ENCODE peak calls at places on chromosomes 5 and 9, in ten cellular contexts. Z is MM.1S; S is uterus; H is CD4-positive, CD25-positive, alpha-beta regulatory T cell; A is neural progenitor cell; W is colonic mucosa; K is naive thymus-derived CD4-positive, alpha-beta T cell; R is tibial nerve; O is ovary; G is prostate gland. Q is an unnamed sample.

GRCh38 chr5:124126504-124127240 is 614.7 kb downstream of the CSNK1G3 start:
- DNase-seq in Z (no peak), S (no peak), H (no peak), A (no peak), W (no peak), K (no peak), R (no peak), O (no peak), G (no peak), Q (no peak)

GRCh38 chr9:37405350-37405749 is 17.1 kb upstream of the GRHPR start:
- DNase-seq in Z (no peak), S (no peak), H (no peak), A (no peak), W (no peak), K (no peak), R (no peak), O (no peak), G (no peak), Q (no peak)

GRCh38 chr5:156402387-156402921 is 75.5 kb downstream of the SGCD start:
- DNase-seq in Z (peak; percentile 10), S (no peak), H (peak; percentile 22), A (peak; percentile 70), W (no peak), K (no peak), R (no peak), O (no peak), G (no peak), Q (peak; percentile 85)

GRCh38 chr5:145941096-145941676 is 4.8 kb downstream of the SH3RF2 start:
- DNase-seq in Z (no peak), S (no peak), H (no peak), A (no peak), W (peak; percentile 32), K (no peak), R (no peak), O (no peak), G (no peak), Q (no peak)

GRCh38 chr9:35760651-35761050 is 6.6 kb upstream of the MSMP start:
- DNase-seq in Z (no peak), S (no peak), H (no peak), A (no peak), W (peak; percentile 60), K (no peak), R (no peak), O (no peak), G (no peak), Q (no peak)

GRCh38 chr5:124527220-124527991 is 219.0 kb downstream of the ZNF608 start:
- DNase-seq in Z (no peak), S (no peak), H (no peak), A (peak; percentile 39), W (peak; percentile 59), K (no peak), R (no peak), O (peak; percentile 10), G (no peak), Q (no peak)

GRCh38 chr9:87687207-87687606 is 38.7 kb upstream of the CTSL start:
- DNase-seq in Z (no peak), S (no peak), H (no peak), A (no peak), W (no peak), K (no peak), R (no peak), O (no peak), G (no peak), Q (no peak)

GRCh38 chr5:175226506-175226905 is 217.5 kb downstream of the DRD1 start:
- DNase-seq in Z (no peak), S (no peak), H (no peak), A (no peak), W (no peak), K (no peak), R (no peak), O (no peak), G (no peak), Q (no peak)

GRCh38 chr5:54017580-54017979 is 292.8 kb downstream of the ARL15 start:
- DNase-seq in Z (no peak), S (no peak), H (no peak), A (peak; percentile 58), W (no peak), K (no peak), R (no peak), O (no peak), G (no peak), Q (no peak)

GRCh38 chr5:179608131-179608581 is 15.3 kb downstream of the HNRNPH1 start:
- DNase-seq in Z (peak; percentile 72), S (no peak), H (no peak), A (no peak), W (no peak), K (peak; percentile 44), R (no peak), O (no peak), G (no peak), Q (peak; percentile 34)

GRCh38 chr9:113589890-113590289 is 126.4 kb downstream of the RGS3 start:
- DNase-seq in Z (no peak), S (no peak), H (no peak), A (no peak), W (no peak), K (no peak), R (no peak), O (no peak), G (no peak), Q (no peak)

GRCh38 chr5:14665949-14666741 is 1.6 kb downstream of the OTULIN start:
- DNase-seq in Z (peak; percentile 79), S (no peak), H (peak; percentile 47), A (peak; percentile 29), W (peak; percentile 50), K (peak; percentile 30), R (no peak), O (no peak), G (peak; percentile 43), Q (peak; percentile 64)

GRCh38 chr9:112553256-112553826 is 66.7 kb downstream of the KIAA1958 start:
- DNase-seq in Z (no peak), S (no peak), H (no peak), A (no peak), W (no peak), K (no peak), R (no peak), O (no peak), G (no peak), Q (no peak)

GRCh38 chr5:180090769-180091546 is 19.4 kb upstream of the RNF130 start:
- DNase-seq in Z (peak; percentile 63), S (no peak), H (no peak), A (peak; percentile 78), W (peak; percentile 57), K (no peak), R (no peak), O (no peak), G (peak; percentile 34), Q (no peak)

GRCh38 chr5:59328801-59329296 is 564.7 kb downstream of the PDE4D start:
- DNase-seq in Z (no peak), S (no peak), H (no peak), A (no peak), W (no peak), K (no peak), R (no peak), O (no peak), G (no peak), Q (no peak)

GRCh38 chr9:100084734-100085133 is 14.1 kb downstream of the ERP44 start:
- DNase-seq in Z (peak; percentile 88), S (no peak), H (no peak), A (no peak), W (no peak), K (no peak), R (no peak), O (no peak), G (no peak), Q (no peak)

GRCh38 chr5:39580702-39581498 is 156.1 kb upstream of the DAB2 start:
- DNase-seq in Z (no peak), S (no peak), H (no peak), A (no peak), W (no peak), K (no peak), R (no peak), O (no peak), G (no peak), Q (no peak)

DNA sequence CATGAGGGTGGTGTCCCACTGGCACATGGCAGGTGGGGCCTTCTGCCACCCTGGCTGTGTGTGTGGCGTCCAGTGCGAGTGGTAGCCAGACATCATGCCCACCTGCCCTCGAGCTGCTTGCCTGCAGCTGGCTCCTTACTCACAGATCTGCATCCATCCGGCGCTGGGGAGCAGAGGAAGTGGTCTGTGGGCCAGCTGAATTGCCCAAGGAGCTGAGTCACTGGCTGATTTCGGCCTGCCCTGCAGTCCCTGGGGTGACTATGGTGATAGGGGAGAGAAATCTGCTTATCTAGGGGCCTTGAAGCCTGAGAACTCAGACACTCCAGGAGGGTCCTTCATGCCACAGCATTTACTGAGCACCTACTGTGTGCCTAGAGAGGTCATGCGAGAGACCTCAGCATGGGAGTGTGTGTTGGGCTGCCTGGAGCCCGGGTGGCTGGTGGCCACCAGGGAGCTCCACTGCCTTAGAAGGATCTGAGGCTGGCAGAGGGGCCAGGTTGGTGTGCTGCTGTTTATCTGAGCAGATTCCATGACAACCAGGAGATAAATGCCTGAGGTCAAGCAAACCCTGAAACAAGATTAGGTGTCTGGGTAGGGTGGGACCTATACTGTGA is 57.1 kb downstream of the SLC22A5 start:
- DNase-seq in Z (peak; percentile 81), S (peak; percentile 77), H (peak; percentile 53), A (peak; percentile 44), W (peak; percentile 74), K (no peak), R (peak; percentile 46), O (peak; percentile 46), G (no peak), Q (peak; percentile 77)
- H3K4me1 ChIP-seq in Z (peaks cover 98% of the 10 kb centered on the region), S (peaks cover 34% of the 10 kb centered on the region), H (peaks cover 100% of the 10 kb centered on the region), A (peaks cover 5% of the 10 kb centered on the region), W (peaks cover 77% of the 10 kb centered on the region), K (peaks cover 97% of the 10 kb centered on the region), R (no peaks in the 10 kb centered on the region), O (peaks cover 30% of the 10 kb centered on the region), G (peaks cover 34% of the 10 kb centered on the region), Q (peaks cover 75% of the 10 kb centered on the region)

GRCh38 chr9:96113045-96113444 is 188.9 kb downstream of the HSD17B3 start:
- DNase-seq in Z (no peak), S (no peak), H (no peak), A (no peak), W (no peak), K (no peak), R (no peak), O (no peak), G (no peak), Q (no peak)
- H3K4me1 ChIP-seq in Z (no peaks in the 10 kb centered on the region), S (no peaks in the 10 kb centered on the region), H (no peaks in the 10 kb centered on the region), A (peaks cover 15% of the 10 kb centered on the region), W (no peaks in the 10 kb centered on the region), K (no peaks in the 10 kb centered on the region), R (no peaks in the 10 kb centered on the region), O (peaks cover 1% of the 10 kb centered on the region), G (no peaks in the 10 kb centered on the region), Q (no peaks in the 10 kb centered on the region)

DNA sequence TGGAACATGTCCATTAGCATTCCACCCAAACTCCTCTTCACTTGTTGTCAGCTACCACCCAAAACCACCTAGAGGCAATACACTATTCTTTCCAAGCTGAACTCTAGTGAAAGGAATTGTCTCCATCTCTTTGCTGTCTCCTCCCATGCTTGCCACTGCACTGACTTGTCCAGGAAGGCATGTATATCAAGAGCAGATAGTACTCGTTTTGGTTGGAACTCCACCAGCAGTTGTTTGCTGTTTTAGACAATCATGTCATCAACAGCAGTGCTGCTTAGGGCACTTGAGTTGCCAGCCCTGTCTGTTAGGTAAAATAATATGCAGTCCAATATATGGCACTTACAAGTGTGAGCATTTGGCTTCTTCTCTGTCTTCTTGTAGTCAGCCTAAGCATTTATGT is 80.0 kb upstream of the SAP30L start:
- DNase-seq in Z (no peak), S (no peak), H (no peak), A (no peak), W (no peak), K (no peak), R (no peak), O (no peak), G (no peak), Q (no peak)
- H3K4me1 ChIP-seq in Z (no peaks in the 10 kb centered on the region), S (no peaks in the 10 kb centered on the region), H (no peaks in the 10 kb centered on the region), A (peaks cover 13% of the 10 kb centered on the region), W (no peaks in the 10 kb centered on the region), K (no peaks in the 10 kb centered on the region), R (no peaks in the 10 kb centered on the region), O (peaks cover 9% of the 10 kb centered on the region), G (no peaks in the 10 kb centered on the region), Q (no peaks in the 10 kb centered on the region)

GRCh38 chr9:136366826-136367225 is 3.3 kb upstream of the DNLZ start:
- DNase-seq in Z (no peak), S (no peak), H (no peak), A (no peak), W (no peak), K (no peak), R (no peak), O (no peak), G (no peak), Q (no peak)
- H3K4me1 ChIP-seq in Z (peaks cover 5% of the 10 kb centered on the region), S (no peaks in the 10 kb centered on the region), H (no peaks in the 10 kb centered on the region), A (no peaks in the 10 kb centered on the region), W (peaks cover 9% of the 10 kb centered on the region), K (peaks cover 5% of the 10 kb centered on the region), R (no peaks in the 10 kb centered on the region), O (peaks cover 3% of the 10 kb centered on the region), G (no peaks in the 10 kb centered on the region), Q (peaks cover 15% of the 10 kb centered on the region)